ENCODE peak calls at places on chromosome 20, in six cellular contexts. B is CD4-positive, CD25-positive, alpha-beta regulatory T cell; Q is A549; F is left lung; M is tibial artery; C is astrocyte of the cerebellum. R is an unnamed sample.

GRCh38 chr20:63942250-63943006 is 13.8 kb downstream of the UCKL1 start:
- DNase-seq in B (peak), Q (peak), F (no peak), M (peak), C (no peak), R (no peak)

GRCh38 chr20:14992071-14992654 is 654.8 kb upstream of the FLRT3 start:
- DNase-seq in B (no peak), Q (peak), F (no peak), M (no peak), C (no peak), R (peak)

GRCh38 chr20:23029324-23029723 is 5.8 kb upstream of the SSTR4 start:
- DNase-seq in B (no peak), Q (no peak), F (peak), M (no peak), C (no peak), R (no peak)

GRCh38 chr20:21968486-21968885 is 263.0 kb downstream of the PAX1 start:
- DNase-seq in B (no peak), Q (peak), F (no peak), M (no peak), C (no peak), R (no peak)

GRCh38 chr20:46681032-46681854 is 8.0 kb downstream of the TP53RK start:
- DNase-seq in B (peak), Q (peak), F (no peak), M (no peak), C (no peak), R (no peak)

GRCh38 chr20:45097485-45098095 is 3.3 kb downstream of the KCNS1 start:
- DNase-seq in B (peak), Q (peak), F (peak), M (no peak), C (no peak), R (no peak)

GRCh38 chr20:1440024-1440423 is 26.6 kb downstream of the NSFL1C start:
- DNase-seq in B (peak), Q (peak), F (no peak), M (no peak), C (no peak), R (no peak)

GRCh38 chr20:43409041-43409913 is 48.4 kb upstream of the SRSF6 start:
- DNase-seq in B (peak), Q (peak), F (no peak), M (no peak), C (peak), R (peak)

GRCh38 chr20:49690899-49691620 is 22.6 kb downstream of the B4GALT5 start:
- DNase-seq in B (no peak), Q (peak), F (no peak), M (no peak), C (no peak), R (no peak)

GRCh38 chr20:49183444-49183843 is 4.7 kb downstream of the STAU1 start:
- DNase-seq in B (no peak), Q (no peak), F (no peak), M (no peak), C (no peak), R (no peak)

GRCh38 chr20:64205611-64206026 is 41.4 kb downstream of the MYT1 start:
- DNase-seq in B (no peak), Q (no peak), F (no peak), M (no peak), C (no peak), R (no peak)

GRCh38 chr20:49693435-49694171 is 20.1 kb downstream of the B4GALT5 start:
- DNase-seq in B (no peak), Q (no peak), F (no peak), M (no peak), C (no peak), R (no peak)

GRCh38 chr20:60465993-60466682 is 507.9 kb downstream of the CDH26 start:
- DNase-seq in B (no peak), Q (no peak), F (no peak), M (no peak), C (no peak), R (no peak)

GRCh38 chr20:43650997-43651525 is 15.9 kb upstream of the MYBL2 start:
- DNase-seq in B (no peak), Q (no peak), F (no peak), M (no peak), C (no peak), R (no peak)

GRCh38 chr20:34618676-34619075 is 58.2 kb downstream of the PIGU start:
- DNase-seq in B (no peak), Q (no peak), F (no peak), M (no peak), C (no peak), R (no peak)

GRCh38 chr20:52763321-52763853 is 208.8 kb upstream of the TSHZ2 start:
- DNase-seq in B (no peak), Q (no peak), F (no peak), M (no peak), C (no peak), R (no peak)

DNA sequence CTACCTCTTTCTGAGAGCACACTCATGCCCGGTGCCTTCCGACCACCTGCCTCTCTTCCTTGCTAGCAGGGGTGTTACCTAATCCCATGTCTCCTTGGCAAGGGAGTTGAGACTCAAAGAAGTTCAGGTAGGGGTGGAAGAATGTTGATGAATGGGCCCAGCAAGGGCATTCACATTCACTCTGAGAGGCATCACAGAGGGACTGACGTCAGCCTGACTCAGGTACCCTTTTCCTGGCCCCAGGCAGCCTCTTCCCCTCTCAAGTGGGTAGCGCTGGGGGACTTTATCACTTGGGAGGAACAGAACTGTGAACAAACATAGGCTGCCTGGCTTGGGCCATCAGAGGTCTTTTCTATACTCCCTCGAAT is 35.3 kb downstream of the HM13 start:
- DNase-seq in B (no peak), Q (no peak), F (no peak), M (no peak), C (no peak), R (no peak)
- H3K4me3 ChIP-seq in B (no peak), Q (no peak), F (no peak), M (no peak), C (no peak), R (no peak)

DNA sequence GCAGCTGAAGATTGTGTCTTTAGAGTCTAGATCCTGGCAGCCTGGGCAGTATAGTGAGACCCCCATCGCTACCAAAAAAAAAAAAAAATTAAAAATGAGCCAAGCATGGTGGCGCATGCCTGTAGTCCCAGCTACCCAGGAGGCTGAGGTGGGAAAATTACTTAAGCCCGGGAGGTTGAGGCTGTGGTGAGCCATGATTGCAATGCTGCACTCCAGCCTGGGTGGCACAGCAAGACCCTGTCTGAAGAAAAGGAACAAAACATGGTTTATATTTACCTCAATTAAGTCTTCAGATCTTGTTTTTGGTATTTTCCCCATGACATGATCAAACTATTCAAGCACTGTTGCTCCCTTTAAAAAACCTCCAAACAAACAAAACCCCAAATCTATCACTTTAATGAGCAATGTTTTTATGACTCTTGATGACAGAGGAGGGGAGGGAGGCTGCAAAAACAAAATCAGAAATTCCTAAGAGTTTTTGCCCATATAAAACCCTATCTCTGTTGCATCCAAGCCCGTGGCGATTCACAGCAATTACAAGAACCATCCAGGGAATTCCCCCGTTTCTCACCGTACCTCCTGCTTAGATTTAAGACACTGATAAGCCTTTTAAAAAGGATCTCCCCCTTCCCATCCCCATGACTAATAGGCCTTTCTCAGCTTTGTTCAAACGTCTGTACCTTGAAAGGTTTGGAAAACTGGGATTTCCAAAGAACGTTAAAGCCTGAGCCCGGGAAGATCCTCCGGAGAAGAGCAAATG is 259.9 kb downstream of the BMP7 start:
- DNase-seq in B (no peak), Q (peak), F (no peak), M (no peak), C (no peak), R (no peak)
- H3K4me3 ChIP-seq in B (no peak), Q (no peak), F (no peak), M (no peak), C (no peak), R (no peak)

DNA sequence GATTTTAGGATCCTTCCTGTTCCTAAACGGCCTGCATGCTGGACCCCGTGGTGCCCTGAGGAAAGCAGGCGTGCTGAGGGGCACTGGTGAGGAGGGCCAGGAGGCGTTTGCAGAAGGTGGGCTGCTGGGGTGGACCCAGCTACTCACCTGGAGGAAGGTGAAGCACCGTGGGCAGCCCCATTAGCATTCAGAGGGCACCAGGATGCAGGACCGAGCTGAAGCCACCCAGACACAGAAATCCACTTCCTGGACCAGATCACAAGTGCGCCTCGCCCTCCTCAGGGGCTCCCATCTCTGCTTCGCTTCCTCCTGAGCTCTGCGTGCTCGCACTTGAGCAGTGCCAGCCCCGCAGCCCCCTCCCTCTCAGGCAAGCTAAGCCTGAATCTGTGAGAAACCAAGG is 187.0 kb downstream of the SYNDIG1 start:
- DNase-seq in B (no peak), Q (no peak), F (no peak), M (peak), C (no peak), R (no peak)
- H3K4me3 ChIP-seq in B (no peak), Q (no peak), F (no peak), M (no peak), C (no peak), R (no peak)

GRCh38 chr20:8401491-8401890 is 269.4 kb downstream of the PLCB1 start:
- DNase-seq in B (no peak), Q (no peak), F (no peak), M (no peak), C (no peak), R (no peak)

GRCh38 chr20:8408587-8409307 is 276.7 kb downstream of the PLCB1 start:
- DNase-seq in B (no peak), Q (no peak), F (no peak), M (no peak), C (no peak), R (no peak)

GRCh38 chr20:8406394-8406793 is 274.3 kb downstream of the PLCB1 start:
- DNase-seq in B (no peak), Q (no peak), F (no peak), M (no peak), C (no peak), R (no peak)

GRCh38 chr20:8402798-8403197 is 270.7 kb downstream of the PLCB1 start:
- DNase-seq in B (no peak), Q (no peak), F (no peak), M (no peak), C (no peak), R (no peak)

GRCh38 chr20:8404912-8405635 is 273.0 kb downstream of the PLCB1 start:
- DNase-seq in B (no peak), Q (no peak), F (no peak), M (no peak), C (no peak), R (no peak)
- H3K4me3 ChIP-seq in B (no peak), Q (no peak), F (no peak), M (no peak), C (no peak), R (no peak)

GRCh38 chr20:25863536-25864325 is 167.1 kb upstream of the ZNF337 start:
- DNase-seq in B (no peak), Q (no peak), F (no peak), M (no peak), C (no peak), R (no peak)

GRCh38 chr20:25864326-25864970 is 167.8 kb upstream of the ZNF337 start:
- DNase-seq in B (no peak), Q (no peak), F (no peak), M (no peak), C (no peak), R (no peak)

GRCh38 chr20:25864986-25865714 is 168.5 kb upstream of the ZNF337 start:
- DNase-seq in B (no peak), Q (no peak), F (no peak), M (no peak), C (no peak), R (no peak)

GRCh38 chr20:25865715-25866656 is 169.3 kb upstream of the ZNF337 start:
- DNase-seq in B (peak), Q (peak), F (peak), M (peak), C (peak), R (no peak)

GRCh38 chr20:25867776-25868649 is 171.4 kb upstream of the ZNF337 start:
- DNase-seq in B (peak), Q (peak), F (peak), M (peak), C (peak), R (no peak)
- H3K4me3 ChIP-seq in B (no peak), Q (peak), F (peak), M (peak), C (peak), R (peak)

GRCh38 chr20:17505664-17506517 is 25.3 kb downstream of the BFSP1 start:
- DNase-seq in B (peak), Q (no peak), F (no peak), M (no peak), C (no peak), R (no peak)
- H3K4me3 ChIP-seq in B (no peak), Q (no peak), F (peak), M (peak), C (no peak), R (no peak)

GRCh38 chr20:3084283-3084985 is at the start of gene AVP:
- DNase-seq in B (no peak), Q (no peak), F (no peak), M (no peak), C (no peak), R (no peak)
- H3K4me3 ChIP-seq in B (no peak), Q (no peak), F (no peak), M (no peak), C (no peak), R (no peak)

R was measured in skeletal muscle cell.